ENCODE peak calls at places on chromosomes 7 and 10, in six cellular contexts. S, D, F, L, R and X are unnamed samples.

GRCh38 chr7:40167291-40167690 is 32.5 kb downstream of the SUGCT start:
- DNase-seq in D (no peak), S (no peak), L (no peak), F (no peak), R (no peak), X (no peak)

GRCh38 chr10:124565565-124566221 is 104.1 kb downstream of the LHPP start:
- DNase-seq in D (no peak), R (no peak), L (no peak), F (peak; percentile 34), S (no peak), X (no peak)

GRCh38 chr7:129578829-129579228 is 32.7 kb upstream of the NRF1 start:
- DNase-seq in L (no peak), D (no peak), R (no peak), F (no peak), S (no peak), X (no peak)

GRCh38 chr10:105017116-105017515 is 376.0 kb downstream of the SORCS3 start:
- DNase-seq in D (no peak), L (no peak), F (no peak), S (no peak), R (no peak), X (no peak)

GRCh38 chr10:86580549-86580886 is 58.9 kb upstream of the WAPL start:
- DNase-seq in S (no peak), R (no peak), F (no peak), D (no peak), L (no peak), X (no peak)

GRCh38 chr10:42987121-42987541 is 89.7 kb upstream of the RET start:
- DNase-seq in S (no peak), F (no peak), R (no peak), D (no peak), L (no peak), X (no peak)

GRCh38 chr10:67550042-67550441 is 146.0 kb downstream of the CTNNA3 start:
- DNase-seq in F (no peak), R (no peak), D (no peak), L (no peak), S (no peak), X (no peak)

GRCh38 chr7:65409363-65409762 is 35.7 kb downstream of the ZNF92 start:
- DNase-seq in R (no peak), D (no peak), L (no peak), S (no peak), F (no peak), X (no peak)

GRCh38 chr7:19696926-19697325 is 11.9 kb downstream of the POLR1F start:
- DNase-seq in D (no peak), L (no peak), S (no peak), R (no peak), F (no peak), X (no peak)

GRCh38 chr7:15889501-15889900 is 203.0 kb upstream of the MEOX2 start:
- DNase-seq in L (no peak), S (no peak), D (no peak), F (peak; percentile 65), R (no peak), X (no peak)

GRCh38 chr10:21989453-21990154 is 13.9 kb downstream of the DNAJC1 start:
- DNase-seq in R (peak; percentile 43), F (peak; percentile 65), L (peak; percentile 17), D (peak; percentile 20), S (peak; percentile 28), X (no peak)

GRCh38 chr10:14118953-14119352 is 211.8 kb downstream of the FRMD4A start:
- DNase-seq in S (no peak), F (no peak), R (no peak), L (no peak), D (no peak), X (no peak)

GRCh38 chr10:111077715-111078504 is 1.1 kb downstream of the ADRA2A start:
- DNase-seq in D (no peak), R (peak; percentile 32), S (no peak), F (peak; percentile 39), L (no peak), X (no peak)